ENCODE peak calls at places on chromosome 19, in six cellular contexts. C is AG10803; V is NCI-H2029; Q is HS-27A; B is stimulated activated CD4-positive, alpha-beta T cell treated with anti-CD3 and anti-CD28 coated beads, Interleukin-1b, Interleukin-23, amount 100 ng/mL, for 1 hour; F is hepatic stellate cell. J is an unnamed sample.

GRCh38 chr19:38656171-38656981 is 8.9 kb downstream of the ACTN4 start:
- DNase-seq in V (no peak), F (no peak), C (peak), B (no peak), Q (no peak), J (no peak)

GRCh38 chr19:53504903-53505302 is 33.0 kb upstream of the ZNF331 start:
- DNase-seq in C (no peak), Q (no peak), V (no peak), B (no peak), F (no peak), J (no peak)

GRCh38 chr19:309206-309565 is 18.0 kb upstream of the PLPP2 start:
- DNase-seq in C (no peak), F (no peak), Q (no peak), B (no peak), V (no peak), J (no peak)

GRCh38 chr19:57321746-57322145 is 1.5 kb downstream of the ZNF543 start:
- DNase-seq in Q (no peak), V (no peak), F (no peak), C (no peak), B (no peak), J (no peak)

GRCh38 chr19:35204799-35205732 is 23.5 kb downstream of the FAM187B start:
- DNase-seq in B (no peak), Q (no peak), F (no peak), V (no peak), C (no peak), J (no peak)

GRCh38 chr19:4878491-4878968 is 11.1 kb upstream of the PLIN3 start:
- DNase-seq in C (no peak), F (no peak), Q (no peak), V (no peak), B (no peak), J (no peak)

GRCh38 chr19:45873219-45873772 is 9.2 kb downstream of the FOXA3 start:
- DNase-seq in B (no peak), V (no peak), Q (no peak), C (no peak), F (no peak), J (no peak)

GRCh38 chr19:35151273-35152065 is 3.1 kb upstream of the FXYD5 start:
- DNase-seq in V (no peak), C (no peak), B (no peak), Q (no peak), F (no peak), J (no peak)

GRCh38 chr19:42122691-42123607 is 9.3 kb downstream of the POU2F2 start:
- DNase-seq in B (peak), C (no peak), F (no peak), Q (no peak), V (no peak), J (no peak)

GRCh38 chr19:771332-771785 is 20.4 kb downstream of the MISP start:
- DNase-seq in B (no peak), F (peak), C (peak), V (peak), Q (no peak), J (peak)

GRCh38 chr19:8641908-8642547 is 11.6 kb downstream of the NFILZ start:
- DNase-seq in Q (no peak), C (peak), B (no peak), F (peak), V (no peak), J (peak)

GRCh38 chr19:5326986-5327623 is 13.5 kb downstream of the PTPRS start:
- DNase-seq in B (no peak), C (no peak), Q (no peak), V (no peak), F (no peak), J (no peak)

GRCh38 chr19:46608178-46608577 is 7.0 kb downstream of the CALM3 start:
- DNase-seq in F (no peak), V (no peak), B (no peak), Q (no peak), C (no peak), J (no peak)

GRCh38 chr19:42596391-42597071 is 1.8 kb upstream of the CEACAM8 start:
- DNase-seq in C (no peak), V (no peak), F (peak), Q (no peak), B (peak), J (peak)

GRCh38 chr19:3982701-3983541 is 2.3 kb downstream of the EEF2 start:
- DNase-seq in Q (no peak), V (no peak), B (no peak), F (peak), C (peak), J (peak)

GRCh38 chr19:41447732-41448332 is 4.9 kb downstream of the ERICH4 start:
- DNase-seq in B (no peak), C (no peak), Q (no peak), V (no peak), F (no peak), J (no peak)

GRCh38 chr19:43779820-43780219 is 953 bp downstream of the KCNN4 start:
- DNase-seq in C (no peak), B (no peak), F (no peak), V (no peak), Q (no peak), J (no peak)

GRCh38 chr19:55173717-55174409 is 6.2 kb downstream of the SYT5 start:
- DNase-seq in Q (peak), F (peak), C (peak), B (no peak), V (peak), J (no peak)

GRCh38 chr19:19637523-19638251 is 5.8 kb downstream of the GMIP start:
- DNase-seq in C (no peak), Q (no peak), B (no peak), F (no peak), V (no peak), J (no peak)

GRCh38 chr19:43936219-43936618 is 1.1 kb upstream of the ZNF45 start:
- DNase-seq in Q (no peak), V (no peak), C (no peak), B (no peak), F (no peak), J (no peak)